ENCODE peak calls at places on chromosomes 13 and 19, in nine cellular contexts. One of them, this sample, is unnamed.

GRCh38 chr13:110559429-110559943 is 2.0 kb downstream of the RAB20 start:
- DNase-seq in mucosa of descending colon: peak
- DNase-seq in tibial nerve: no peak
- DNase-seq in IMR-90: peak
- DNase-seq in epithelial cell of esophagus: no peak
- DNase-seq in Calu3: no peak
- DNase-seq in upper lobe of right lung: peak
- DNase-seq in colonic mucosa: peak
- DNase-seq in fibroblast of lung: no peak
- DNase-seq in this sample: no peak

GRCh38 chr13:22765566-22765965 is 415.2 kb upstream of the SGCG start:
- DNase-seq in mucosa of descending colon: no peak
- DNase-seq in tibial nerve: no peak
- DNase-seq in IMR-90: no peak
- DNase-seq in epithelial cell of esophagus: no peak
- DNase-seq in Calu3: no peak
- DNase-seq in upper lobe of right lung: no peak
- DNase-seq in colonic mucosa: no peak
- DNase-seq in fibroblast of lung: no peak
- DNase-seq in this sample: no peak

GRCh38 chr19:9323557-9323918 is 441 bp upstream of the ZNF559 start:
- DNase-seq in mucosa of descending colon: peak
- DNase-seq in tibial nerve: peak
- DNase-seq in IMR-90: peak
- DNase-seq in epithelial cell of esophagus: peak
- DNase-seq in Calu3: peak
- DNase-seq in upper lobe of right lung: peak
- DNase-seq in colonic mucosa: peak
- DNase-seq in fibroblast of lung: peak
- DNase-seq in this sample: no peak

GRCh38 chr19:2047449-2048103 is 3.5 kb downstream of the MKNK2 start:
- DNase-seq in mucosa of descending colon: peak
- DNase-seq in tibial nerve: no peak
- DNase-seq in IMR-90: no peak
- DNase-seq in epithelial cell of esophagus: no peak
- DNase-seq in Calu3: peak
- DNase-seq in upper lobe of right lung: peak
- DNase-seq in colonic mucosa: peak
- DNase-seq in fibroblast of lung: no peak
- DNase-seq in this sample: no peak

GRCh38 chr13:36998624-36999041 is 507 bp downstream of the ALG5 start:
- DNase-seq in mucosa of descending colon: peak
- DNase-seq in tibial nerve: no peak
- DNase-seq in IMR-90: no peak
- DNase-seq in epithelial cell of esophagus: peak
- DNase-seq in Calu3: peak
- DNase-seq in upper lobe of right lung: peak
- DNase-seq in colonic mucosa: peak
- DNase-seq in fibroblast of lung: peak
- DNase-seq in this sample: no peak

GRCh38 chr19:3785938-3786824 is at the start of gene MATK:
- DNase-seq in mucosa of descending colon: peak
- DNase-seq in tibial nerve: no peak
- DNase-seq in IMR-90: no peak
- DNase-seq in epithelial cell of esophagus: no peak
- DNase-seq in Calu3: no peak
- DNase-seq in upper lobe of right lung: no peak
- DNase-seq in colonic mucosa: no peak
- DNase-seq in fibroblast of lung: no peak
- DNase-seq in this sample: no peak

GRCh38 chr13:70107498-70108271 is at the start of gene ATXN8OS:
- DNase-seq in mucosa of descending colon: no peak
- DNase-seq in tibial nerve: no peak
- DNase-seq in IMR-90: no peak
- DNase-seq in epithelial cell of esophagus: no peak
- DNase-seq in Calu3: no peak
- DNase-seq in upper lobe of right lung: no peak
- DNase-seq in colonic mucosa: no peak
- DNase-seq in fibroblast of lung: peak
- DNase-seq in this sample: no peak

GRCh38 chr13:110829486-110829885 is 85.4 kb downstream of the ANKRD10 start:
- DNase-seq in mucosa of descending colon: no peak
- DNase-seq in tibial nerve: no peak
- DNase-seq in IMR-90: no peak
- DNase-seq in epithelial cell of esophagus: no peak
- DNase-seq in Calu3: no peak
- DNase-seq in upper lobe of right lung: no peak
- DNase-seq in colonic mucosa: no peak
- DNase-seq in fibroblast of lung: no peak
- DNase-seq in this sample: no peak

GRCh38 chr19:49988433-49988832 is 27.5 kb upstream of the SIGLEC11 start:
- DNase-seq in mucosa of descending colon: peak
- DNase-seq in tibial nerve: no peak
- DNase-seq in IMR-90: peak
- DNase-seq in epithelial cell of esophagus: peak
- DNase-seq in Calu3: no peak
- DNase-seq in upper lobe of right lung: no peak
- DNase-seq in colonic mucosa: no peak
- DNase-seq in fibroblast of lung: peak
- DNase-seq in this sample: no peak

GRCh38 chr13:106230450-106230849 is 305.0 kb downstream of the EFNB2 start:
- DNase-seq in mucosa of descending colon: no peak
- DNase-seq in tibial nerve: no peak
- DNase-seq in IMR-90: peak
- DNase-seq in epithelial cell of esophagus: peak
- DNase-seq in Calu3: no peak
- DNase-seq in upper lobe of right lung: no peak
- DNase-seq in colonic mucosa: no peak
- DNase-seq in fibroblast of lung: peak
- DNase-seq in this sample: no peak

GRCh38 chr13:81957121-81957520 is 1616.2 kb upstream of the SPRY2 start:
- DNase-seq in mucosa of descending colon: no peak
- DNase-seq in tibial nerve: no peak
- DNase-seq in IMR-90: no peak
- DNase-seq in epithelial cell of esophagus: peak
- DNase-seq in Calu3: no peak
- DNase-seq in upper lobe of right lung: no peak
- DNase-seq in colonic mucosa: no peak
- DNase-seq in fibroblast of lung: no peak
- DNase-seq in this sample: no peak
- TF ChIP-seq CTCF in mucosa of descending colon: no peak
- TF ChIP-seq CTCF in tibial nerve: no peak
- TF ChIP-seq CTCF in IMR-90: no peak
- TF ChIP-seq CTCF in epithelial cell of esophagus: peak
- TF ChIP-seq CTCF in Calu3: no peak
- TF ChIP-seq CTCF in upper lobe of right lung: no peak
- TF ChIP-seq CTCF in colonic mucosa: no peak
- TF ChIP-seq CTCF in fibroblast of lung: no peak
- TF ChIP-seq CTCF in this sample: no peak

GRCh38 chr19:54415901-54416621 is 797 bp downstream of the TTYH1 start:
- DNase-seq in mucosa of descending colon: no peak
- DNase-seq in tibial nerve: no peak
- DNase-seq in IMR-90: no peak
- DNase-seq in epithelial cell of esophagus: no peak
- DNase-seq in Calu3: no peak
- DNase-seq in upper lobe of right lung: no peak
- DNase-seq in colonic mucosa: no peak
- DNase-seq in fibroblast of lung: no peak
- DNase-seq in this sample: no peak
- TF ChIP-seq CTCF in mucosa of descending colon: no peak
- TF ChIP-seq CTCF in tibial nerve: no peak
- TF ChIP-seq CTCF in IMR-90: no peak
- TF ChIP-seq CTCF in epithelial cell of esophagus: no peak
- TF ChIP-seq CTCF in Calu3: no peak
- TF ChIP-seq CTCF in upper lobe of right lung: no peak
- TF ChIP-seq CTCF in colonic mucosa: no peak
- TF ChIP-seq CTCF in fibroblast of lung: no peak
- TF ChIP-seq CTCF in this sample: no peak

GRCh38 chr19:11530432-11530831 is 1.5 kb upstream of the ECSIT start:
- DNase-seq in mucosa of descending colon: peak
- DNase-seq in tibial nerve: no peak
- DNase-seq in IMR-90: peak
- DNase-seq in epithelial cell of esophagus: peak
- DNase-seq in Calu3: peak
- DNase-seq in upper lobe of right lung: peak
- DNase-seq in colonic mucosa: peak
- DNase-seq in fibroblast of lung: peak
- DNase-seq in this sample: no peak
- TF ChIP-seq CTCF in mucosa of descending colon: no peak
- TF ChIP-seq CTCF in tibial nerve: no peak
- TF ChIP-seq CTCF in IMR-90: peak
- TF ChIP-seq CTCF in epithelial cell of esophagus: peak
- TF ChIP-seq CTCF in Calu3: no peak
- TF ChIP-seq CTCF in upper lobe of right lung: no peak
- TF ChIP-seq CTCF in colonic mucosa: no peak
- TF ChIP-seq CTCF in fibroblast of lung: peak
- TF ChIP-seq CTCF in this sample: no peak

GRCh38 chr13:75760182-75760981 is 124.3 kb downstream of the LMO7 start:
- DNase-seq in mucosa of descending colon: peak
- DNase-seq in tibial nerve: no peak
- DNase-seq in IMR-90: peak
- DNase-seq in epithelial cell of esophagus: peak
- DNase-seq in Calu3: peak
- DNase-seq in upper lobe of right lung: no peak
- DNase-seq in colonic mucosa: peak
- DNase-seq in fibroblast of lung: peak
- DNase-seq in this sample: no peak
- TF ChIP-seq CTCF in mucosa of descending colon: no peak
- TF ChIP-seq CTCF in tibial nerve: no peak
- TF ChIP-seq CTCF in IMR-90: peak
- TF ChIP-seq CTCF in epithelial cell of esophagus: peak
- TF ChIP-seq CTCF in Calu3: no peak
- TF ChIP-seq CTCF in upper lobe of right lung: peak
- TF ChIP-seq CTCF in colonic mucosa: no peak
- TF ChIP-seq CTCF in fibroblast of lung: no peak
- TF ChIP-seq CTCF in this sample: no peak

DNA sequence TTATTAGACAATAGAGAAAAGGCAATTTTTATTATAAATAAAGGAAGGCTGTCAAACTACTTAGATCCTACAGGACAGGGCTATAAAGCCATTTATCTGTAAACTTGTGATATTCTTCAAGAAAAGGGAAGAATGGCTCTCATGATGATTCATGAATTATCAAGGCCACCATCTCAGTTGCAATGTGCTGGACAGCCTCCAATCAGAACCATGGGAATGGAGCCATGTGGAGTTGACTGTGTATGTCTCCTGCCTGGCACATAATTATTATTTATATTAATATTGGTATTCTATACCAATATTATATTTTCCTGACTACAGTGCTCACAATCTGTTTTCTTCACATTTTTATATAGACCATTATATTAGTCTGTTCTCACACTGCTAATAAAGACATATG is 560.5 kb upstream of the MIR17HG start:
- DNase-seq in mucosa of descending colon: no peak
- DNase-seq in tibial nerve: no peak
- DNase-seq in IMR-90: no peak
- DNase-seq in epithelial cell of esophagus: no peak
- DNase-seq in Calu3: no peak
- DNase-seq in upper lobe of right lung: no peak
- DNase-seq in colonic mucosa: no peak
- DNase-seq in fibroblast of lung: peak
- DNase-seq in this sample: no peak
- TF ChIP-seq CTCF in mucosa of descending colon: no peak
- TF ChIP-seq CTCF in tibial nerve: no peak
- TF ChIP-seq CTCF in IMR-90: no peak
- TF ChIP-seq CTCF in epithelial cell of esophagus: no peak
- TF ChIP-seq CTCF in Calu3: no peak
- TF ChIP-seq CTCF in upper lobe of right lung: no peak
- TF ChIP-seq CTCF in colonic mucosa: no peak
- TF ChIP-seq CTCF in fibroblast of lung: no peak
- TF ChIP-seq CTCF in this sample: no peak

DNA sequence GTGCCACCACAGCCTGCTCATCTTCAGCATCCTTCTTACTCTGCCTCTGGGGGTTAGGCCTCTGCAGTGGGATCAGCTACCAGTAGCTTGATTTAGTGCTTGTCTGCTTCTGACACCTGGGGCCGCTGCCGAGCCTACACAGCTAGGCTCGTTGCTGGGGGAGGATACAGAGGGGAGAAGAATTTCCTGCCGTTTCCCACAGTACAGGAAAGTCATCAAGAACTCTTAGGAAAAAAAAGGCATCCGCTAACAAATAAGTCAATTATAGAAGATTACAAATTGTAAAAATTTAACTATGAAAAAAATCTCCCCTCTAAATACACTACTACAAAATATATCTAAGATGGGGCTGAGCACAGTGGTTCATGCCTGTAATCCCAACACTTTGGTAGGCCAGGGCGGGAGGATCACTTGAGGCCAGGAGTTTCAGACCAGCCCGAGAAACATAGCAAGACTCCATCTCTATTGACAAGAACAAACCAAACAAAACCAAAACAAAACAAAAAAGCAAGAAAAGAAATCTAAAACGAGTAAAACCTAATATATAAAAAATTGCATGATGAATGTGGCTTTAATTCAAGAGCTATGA is 26.7 kb downstream of the LATS2 start:
- DNase-seq in mucosa of descending colon: no peak
- DNase-seq in tibial nerve: no peak
- DNase-seq in IMR-90: no peak
- DNase-seq in epithelial cell of esophagus: no peak
- DNase-seq in Calu3: peak
- DNase-seq in upper lobe of right lung: no peak
- DNase-seq in colonic mucosa: no peak
- DNase-seq in fibroblast of lung: peak
- DNase-seq in this sample: no peak
- TF ChIP-seq CTCF in mucosa of descending colon: no peak
- TF ChIP-seq CTCF in tibial nerve: peak
- TF ChIP-seq CTCF in IMR-90: peak
- TF ChIP-seq CTCF in epithelial cell of esophagus: no peak
- TF ChIP-seq CTCF in Calu3: no peak
- TF ChIP-seq CTCF in upper lobe of right lung: peak
- TF ChIP-seq CTCF in colonic mucosa: no peak
- TF ChIP-seq CTCF in fibroblast of lung: no peak
- TF ChIP-seq CTCF in this sample: no peak

GRCh38 chr19:11905928-11906327 is 18.3 kb downstream of the ZNF69 start:
- DNase-seq in mucosa of descending colon: no peak
- DNase-seq in tibial nerve: no peak
- DNase-seq in IMR-90: no peak
- DNase-seq in epithelial cell of esophagus: no peak
- DNase-seq in Calu3: no peak
- DNase-seq in upper lobe of right lung: no peak
- DNase-seq in colonic mucosa: no peak
- DNase-seq in fibroblast of lung: no peak
- DNase-seq in this sample: no peak

DNA sequence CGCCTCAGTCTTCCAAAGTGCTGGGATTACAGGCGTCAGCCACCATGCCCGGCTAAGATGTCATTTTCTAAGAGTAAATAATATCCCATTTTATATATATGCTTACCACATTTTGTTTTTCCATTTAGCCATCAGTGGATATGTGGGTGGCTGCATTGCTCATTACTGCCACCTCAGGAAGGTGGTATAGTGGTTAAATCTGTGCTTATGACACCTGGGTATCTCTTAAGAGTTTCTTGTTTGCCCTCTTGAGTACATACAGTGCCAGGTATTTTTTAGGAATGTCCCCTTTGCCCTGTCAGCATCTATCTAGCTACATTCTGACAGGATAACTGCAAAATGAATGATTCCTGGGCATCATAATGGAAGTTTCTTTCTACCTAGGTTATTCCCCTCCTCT is 14.6 kb downstream of the ZNF69 start:
- DNase-seq in mucosa of descending colon: no peak
- DNase-seq in tibial nerve: no peak
- DNase-seq in IMR-90: no peak
- DNase-seq in epithelial cell of esophagus: no peak
- DNase-seq in Calu3: no peak
- DNase-seq in upper lobe of right lung: no peak
- DNase-seq in colonic mucosa: no peak
- DNase-seq in fibroblast of lung: no peak
- DNase-seq in this sample: no peak
- TF ChIP-seq CTCF in mucosa of descending colon: no peak
- TF ChIP-seq CTCF in tibial nerve: no peak
- TF ChIP-seq CTCF in IMR-90: no peak
- TF ChIP-seq CTCF in epithelial cell of esophagus: no peak
- TF ChIP-seq CTCF in Calu3: no peak
- TF ChIP-seq CTCF in upper lobe of right lung: no peak
- TF ChIP-seq CTCF in colonic mucosa: no peak
- TF ChIP-seq CTCF in fibroblast of lung: no peak
- TF ChIP-seq CTCF in this sample: no peak

This sample was measured in omental fat pad.